ENCODE peak calls at places on chromosome 19, in five cellular contexts. R is GM12878, C is dorsolateral prefrontal cortex, G is ascending aorta, V is heart left ventricle. A is an unnamed sample.
A peak's percentile ranks its signal among the peaks of the same experiment; 100 is the strongest.

GRCh38 chr19:6402834-6403608 is 10.1 kb upstream of the GTF2F1 start:
- DNase-seq in R (no peak), C (peak; percentile 74), G (no peak), V (no peak), A (peak; percentile 72)

GRCh38 chr19:799076-799881 is 2.0 kb downstream of the PTBP1 start:
- DNase-seq in R (no peak), C (no peak), G (no peak), V (no peak), A (peak; percentile 90)

GRCh38 chr19:11539495-11540365 is 1.1 kb downstream of the CNN1 start:
- DNase-seq in R (no peak), C (no peak), G (peak; percentile 81), V (peak; percentile 56), A (peak; percentile 89)

GRCh38 chr19:14116918-14117578 is 514 bp downstream of the PRKACA start:
- DNase-seq in R (no peak), C (peak; percentile 14), G (no peak), V (peak; percentile 59), A (peak; percentile 73)

GRCh38 chr19:35295453-35295791 is 3.5 kb downstream of the MAG start:
- DNase-seq in R (no peak), C (no peak), G (no peak), V (no peak), A (peak; percentile 65)

GRCh38 chr19:11495885-11496284 is 9.8 kb downstream of the ZNF653 start:
- DNase-seq in R (no peak), C (no peak), G (no peak), V (no peak), A (no peak)

GRCh38 chr19:6947745-6948144 is 60.4 kb downstream of the ADGRE1 start:
- DNase-seq in R (peak; percentile 79), C (no peak), G (no peak), V (no peak), A (peak; percentile 66)

GRCh38 chr19:56806639-56807038 is 33.9 kb downstream of the PEG3 start:
- DNase-seq in R (no peak), C (no peak), G (no peak), V (no peak), A (no peak)

GRCh38 chr19:18469245-18470107 is 31.5 kb upstream of the ISYNA1 start:
- DNase-seq in R (no peak), C (no peak), G (peak; percentile 80), V (peak; percentile 67), A (peak; percentile 96)

GRCh38 chr19:14404322-14404721 is 14.8 kb downstream of the DDX39A start:
- DNase-seq in R (no peak), C (peak; percentile 48), G (no peak), V (no peak), A (no peak)

GRCh38 chr19:46616631-46617322 is 8.1 kb downstream of the PTGIR start:
- DNase-seq in R (no peak), C (peak; percentile 87), G (no peak), V (peak; percentile 77), A (peak; percentile 75)

GRCh38 chr19:17560205-17560595 is 4.8 kb downstream of the COLGALT1 start:
- DNase-seq in R (no peak), C (no peak), G (no peak), V (peak; percentile 45), A (peak; percentile 98)

GRCh38 chr19:33456845-33457220 is 64.8 kb downstream of the PEPD start:
- DNase-seq in R (no peak), C (no peak), G (no peak), V (no peak), A (peak; percentile 5)

GRCh38 chr19:37551123-37551993 is 43.2 kb downstream of the ZNF571 start:
- DNase-seq in R (no peak), C (no peak), G (no peak), V (peak; percentile 73), A (peak; percentile 96)

GRCh38 chr19:46818812-46819211 is 30.4 kb upstream of the SLC1A5 start:
- DNase-seq in R (no peak), C (no peak), G (no peak), V (no peak), A (peak; percentile 1)

GRCh38 chr19:31532034-31532433 is 182.8 kb upstream of the TSHZ3 start:
- DNase-seq in R (no peak), C (no peak), G (no peak), V (no peak), A (no peak)

GRCh38 chr19:45814166-45814780 is 835 bp downstream of the RSPH6A start:
- DNase-seq in R (no peak), C (no peak), G (no peak), V (no peak), A (peak; percentile 73)

GRCh38 chr19:32542477-32543106 is 38.4 kb upstream of the PDCD5 start:
- DNase-seq in R (no peak), C (no peak), G (no peak), V (no peak), A (no peak)

GRCh38 chr19:4539697-4540581 is at the start of gene LRG1:
- DNase-seq in R (peak; percentile 30), C (no peak), G (no peak), V (no peak), A (no peak)

GRCh38 chr19:57651654-57651996 is 17.1 kb upstream of the ZSCAN4 start:
- DNase-seq in R (no peak), C (no peak), G (no peak), V (no peak), A (no peak)

GRCh38 chr19:10193666-10194499 is 870 bp downstream of the DNMT1 start:
- DNase-seq in R (no peak), C (no peak), G (peak; percentile 63), V (no peak), A (peak; percentile 73)

GRCh38 chr19:51407631-51408131 is 9.8 kb downstream of the SIGLEC10 start:
- DNase-seq in R (no peak), C (no peak), G (no peak), V (no peak), A (peak; percentile 90)

GRCh38 chr19:14459703-14460102 is 15.5 kb downstream of the PTGER1 start:
- DNase-seq in R (no peak), C (no peak), G (no peak), V (no peak), A (no peak)

GRCh38 chr19:46911456-46911855 is 50.7 kb downstream of the ARHGAP35 start:
- DNase-seq in R (no peak), C (no peak), G (no peak), V (no peak), A (peak; percentile 21)

GRCh38 chr19:4380254-4380727 is 20.1 kb downstream of the SH3GL1 start:
- DNase-seq in R (no peak), C (no peak), G (no peak), V (peak; percentile 61), A (peak; percentile 67)

GRCh38 chr19:33953592-33953991 is 156.9 kb downstream of the KCTD15 start:
- DNase-seq in R (no peak), C (no peak), G (no peak), V (no peak), A (no peak)

GRCh38 chr19:38433268-38433733 is at the start of gene RYR1:
- DNase-seq in R (no peak), C (peak; percentile 14), G (peak; percentile 67), V (peak; percentile 75), A (peak; percentile 90)

GRCh38 chr19:35730326-35730725 is 11.9 kb downstream of the IGFLR1 start:
- DNase-seq in R (no peak), C (no peak), G (no peak), V (no peak), A (peak; percentile 71)

GRCh38 chr19:29076963-29077362 is 136.0 kb downstream of the UQCRFS1 start:
- DNase-seq in R (no peak), C (no peak), G (peak; percentile 5), V (no peak), A (no peak)

DNA sequence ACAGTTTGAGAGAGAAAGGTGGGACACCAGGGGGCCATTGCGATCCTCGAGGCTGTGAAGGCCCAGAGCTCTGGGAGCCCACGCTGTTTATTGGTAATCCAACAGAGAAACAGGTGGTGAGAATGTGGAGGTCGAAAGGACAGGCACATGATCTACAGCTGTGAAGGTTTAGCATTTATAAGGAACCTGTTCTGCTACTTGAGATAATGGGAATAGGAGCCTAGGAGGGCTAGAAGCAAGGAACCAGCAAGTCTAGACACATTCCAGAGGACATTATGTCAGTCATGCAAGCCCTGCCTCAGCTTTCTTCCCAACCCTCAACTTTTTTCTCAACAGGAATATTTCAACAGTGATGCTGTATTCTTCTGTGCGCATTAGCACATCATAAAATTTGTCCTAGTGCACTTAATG is 25.3 kb downstream of the ZNF90 start:
- DNase-seq in R (no peak), C (no peak), G (no peak), V (no peak), A (no peak)
- H3K4me3 ChIP-seq in R (no peak overlapping the region), C (no peak overlapping the region), G (no peak overlapping the region), V (no peak overlapping the region), A (no peak overlapping the region)

GRCh38 chr19:3027292-3027691 is 1.8 kb downstream of the TLE2 start:
- DNase-seq in R (no peak), C (no peak), G (no peak), V (no peak), A (peak; percentile 90)
- H3K27me3 ChIP-seq in R (peaks cover 12% of the 10 kb centered on the region), C (no peaks in the 10 kb centered on the region), G (no peaks in the 10 kb centered on the region), V (no peaks in the 10 kb centered on the region), A (peaks cover 40% of the 10 kb centered on the region)

GRCh38 chr19:2215281-2215751 is 20.8 kb downstream of the PLEKHJ1 start:
- DNase-seq in R (no peak), C (no peak), G (no peak), V (no peak), A (no peak)
- H3K4me3 ChIP-seq in R (no peak overlapping the region), C (no peak overlapping the region), G (no peak overlapping the region), V (no peak overlapping the region), A (no peak overlapping the region)

GRCh38 chr19:49422407-49423277 is 599 bp downstream of the PTH2 start:
- DNase-seq in R (no peak), C (peak; percentile 74), G (no peak), V (peak; percentile 57), A (peak; percentile 84)

GRCh38 chr19:49425178-49425577 is at the start of gene GFY:
- DNase-seq in R (no peak), C (no peak), G (no peak), V (no peak), A (peak; percentile 62)

GRCh38 chr19:49421878-49422202 is 1.4 kb downstream of the PTH2 start:
- DNase-seq in R (no peak), C (no peak), G (no peak), V (no peak), A (peak; percentile 73)

GRCh38 chr19:49423278-49423984 is at the start of gene PTH2:
- DNase-seq in R (no peak), C (no peak), G (no peak), V (no peak), A (peak; percentile 82)

DNA sequence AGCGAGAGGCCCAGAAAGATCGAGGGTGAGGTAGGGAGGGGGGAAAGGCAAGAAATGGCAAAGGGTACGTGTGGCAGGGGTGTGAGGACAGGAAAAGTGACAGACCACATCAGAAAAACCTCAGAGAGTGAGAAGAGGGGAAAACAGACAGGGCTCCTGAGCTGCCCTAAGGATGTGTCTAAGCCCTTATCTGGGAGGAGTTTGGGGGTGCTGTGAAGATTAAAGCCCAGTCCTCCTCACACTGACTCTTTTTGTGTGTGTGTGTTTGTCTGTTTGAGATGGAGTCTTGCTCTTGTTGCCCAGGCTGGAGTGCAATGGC is 703 bp upstream of the PTH2 start:
- DNase-seq in R (no peak), C (no peak), G (no peak), V (no peak), A (no peak)
- H3K27me3 ChIP-seq in R (peaks cover 24% of the 10 kb centered on the region), C (peaks cover 14% of the 10 kb centered on the region), G (peaks cover 28% of the 10 kb centered on the region), V (peaks cover 84% of the 10 kb centered on the region), A (peaks cover 96% of the 10 kb centered on the region)

A was measured in osteoblast.